ENCODE peak calls at places on chromosome 4, in six cellular contexts. H is mesendoderm, Q is IMR-90, E is H9, D is mesenchymal stem cell, M is H1. C is an unnamed sample.

GRCh38 chr4:159248383-159249178 is 145.7 kb downstream of the RAPGEF2 start:
- DNase-seq in H (no peak), Q (peak), E (no peak), D (peak), M (no peak), C (no peak)

GRCh38 chr4:8907596-8908205 is 36.1 kb upstream of the HMX1 start:
- DNase-seq in H (no peak), Q (no peak), E (peak), D (no peak), M (peak), C (no peak)

GRCh38 chr4:8821151-8821950 is 50.3 kb downstream of the HMX1 start:
- DNase-seq in H (no peak), Q (no peak), E (no peak), D (no peak), M (peak), C (no peak)

GRCh38 chr4:146567396-146567795 is 45.7 kb upstream of the SLC10A7 start:
- DNase-seq in H (peak), Q (no peak), E (no peak), D (no peak), M (no peak), C (no peak)

GRCh38 chr4:8860096-8860891 is 11.3 kb downstream of the HMX1 start:
- DNase-seq in H (peak), Q (no peak), E (no peak), D (peak), M (peak), C (no peak)

GRCh38 chr4:1345905-1346780 is 865 bp upstream of the UVSSA start:
- DNase-seq in H (peak), Q (peak), E (peak), D (peak), M (peak), C (peak)

GRCh38 chr4:74097631-74098550 is 1.1 kb downstream of the CXCL2 start:
- DNase-seq in H (no peak), Q (no peak), E (no peak), D (peak), M (no peak), C (no peak)

GRCh38 chr4:55356991-55357461 is 11.0 kb downstream of the SRD5A3 start:
- DNase-seq in H (no peak), Q (peak), E (no peak), D (peak), M (peak), C (no peak)

GRCh38 chr4:166252487-166253402 is 379.7 kb downstream of the TLL1 start:
- DNase-seq in H (peak), Q (no peak), E (no peak), D (peak), M (no peak), C (peak)

GRCh38 chr4:23033796-23034195 is 341.1 kb downstream of the GBA3 start:
- DNase-seq in H (peak), Q (no peak), E (no peak), D (peak), M (no peak), C (no peak)

GRCh38 chr4:161991811-161992210 is 172.0 kb downstream of the FSTL5 start:
- DNase-seq in H (peak), Q (no peak), E (peak), D (no peak), M (no peak), C (no peak)

GRCh38 chr4:121072836-121073362 is 564 bp upstream of the NDNF start:
- DNase-seq in H (peak), Q (no peak), E (peak), D (no peak), M (no peak), C (peak)

GRCh38 chr4:110840221-110840654 is 217.4 kb upstream of the PITX2 start:
- DNase-seq in H (no peak), Q (peak), E (no peak), D (no peak), M (no peak), C (no peak)

GRCh38 chr4:73508651-73509050 is 27.1 kb downstream of the AFM start:
- DNase-seq in H (no peak), Q (no peak), E (no peak), D (no peak), M (no peak), C (no peak)

GRCh38 chr4:125582302-125582701 is 267.5 kb downstream of the FAT4 start:
- DNase-seq in H (no peak), Q (peak), E (no peak), D (peak), M (no peak), C (no peak)

GRCh38 chr4:135510582-135510981 is 1309.0 kb upstream of the PABPC4L start:
- DNase-seq in H (no peak), Q (no peak), E (no peak), D (no peak), M (no peak), C (no peak)

GRCh38 chr4:160717848-160718247 is 1446.0 kb downstream of the FSTL5 start:
- DNase-seq in H (no peak), Q (no peak), E (no peak), D (no peak), M (no peak), C (no peak)

GRCh38 chr4:26272654-26273307 is 48.0 kb upstream of the RBPJ start:
- DNase-seq in H (no peak), Q (no peak), E (no peak), D (peak), M (no peak), C (no peak)

GRCh38 chr4:781493-782216 is 44.3 kb downstream of the CPLX1 start:
- DNase-seq in H (peak), Q (peak), E (peak), D (peak), M (peak), C (peak)

DNA sequence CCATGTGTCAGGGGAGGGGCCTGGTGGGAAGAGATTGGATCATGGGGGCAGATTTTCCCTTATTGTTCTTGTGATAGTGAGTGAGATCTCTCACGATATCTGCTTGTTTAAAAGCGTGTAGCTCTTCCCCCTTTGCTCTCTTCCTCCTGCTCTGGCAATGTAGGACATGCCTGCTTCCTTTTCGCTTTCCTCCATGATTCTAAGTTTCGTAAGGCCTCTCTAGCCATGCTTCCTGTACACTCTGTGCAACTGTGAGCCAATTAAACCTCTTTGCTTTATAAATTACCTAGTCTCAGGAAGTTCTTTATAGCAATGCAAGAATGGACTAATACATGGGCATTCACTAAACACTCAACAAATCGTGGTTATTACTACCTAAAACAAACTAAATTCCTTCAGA is 37.3 kb upstream of the PAPSS1 start:
- DNase-seq in H (no peak), Q (no peak), E (no peak), D (no peak), M (no peak), C (no peak)
- H2BK15ac ChIP-seq in H (no peak), Q (no peak), E (no peak), D (no peak), M (no peak), C (no peak)

DNA sequence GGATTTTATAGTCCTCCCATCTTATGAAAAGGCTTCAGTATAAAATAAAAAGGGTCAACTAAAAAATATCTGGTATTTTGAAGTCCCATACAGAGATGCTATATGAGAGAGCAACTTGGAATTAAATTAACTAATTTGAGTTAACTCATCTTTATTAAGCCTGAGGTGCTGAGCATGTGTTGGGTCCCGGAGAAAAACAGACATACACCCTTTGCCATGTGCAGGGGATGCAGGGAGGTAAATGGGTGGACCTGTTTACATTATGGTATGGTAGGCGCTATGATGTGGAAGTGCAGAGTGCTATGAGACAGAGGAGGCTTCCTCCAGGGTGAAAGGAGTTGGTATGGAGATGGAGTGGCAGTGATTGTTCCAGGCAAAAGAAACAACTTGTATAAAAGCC is 151.8 kb downstream of the RASL11B start:
- DNase-seq in H (no peak), Q (no peak), E (no peak), D (no peak), M (no peak), C (no peak)
- H3K27ac ChIP-seq in H (no peak), Q (no peak), E (no peak), D (no peak), M (no peak), C (no peak)

DNA sequence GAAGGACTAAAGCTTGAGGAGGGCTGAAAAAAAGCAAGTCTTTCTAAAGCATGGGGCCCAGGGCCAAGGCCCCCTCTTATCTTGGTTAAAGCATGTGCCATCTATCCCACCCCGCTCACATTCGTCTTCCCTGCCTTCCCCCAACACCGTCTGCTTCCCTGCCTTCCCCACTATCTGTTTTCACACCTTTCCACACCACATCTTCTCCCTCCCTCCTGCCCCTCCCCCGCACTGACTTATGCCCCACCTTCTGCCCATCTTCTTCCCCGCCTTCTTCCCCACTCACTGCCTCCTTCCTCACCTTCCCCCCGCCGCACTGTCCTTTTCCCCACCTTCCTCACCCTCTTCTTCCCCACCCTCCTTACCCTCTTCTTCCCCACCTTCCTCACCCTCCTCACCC is 910 bp upstream of the NAP1L5 start:
- DNase-seq in H (peak), Q (no peak), E (no peak), D (no peak), M (no peak), C (no peak)
- H2BK15ac ChIP-seq in H (no peak), Q (no peak), E (no peak), D (no peak), M (no peak), C (no peak)

DNA sequence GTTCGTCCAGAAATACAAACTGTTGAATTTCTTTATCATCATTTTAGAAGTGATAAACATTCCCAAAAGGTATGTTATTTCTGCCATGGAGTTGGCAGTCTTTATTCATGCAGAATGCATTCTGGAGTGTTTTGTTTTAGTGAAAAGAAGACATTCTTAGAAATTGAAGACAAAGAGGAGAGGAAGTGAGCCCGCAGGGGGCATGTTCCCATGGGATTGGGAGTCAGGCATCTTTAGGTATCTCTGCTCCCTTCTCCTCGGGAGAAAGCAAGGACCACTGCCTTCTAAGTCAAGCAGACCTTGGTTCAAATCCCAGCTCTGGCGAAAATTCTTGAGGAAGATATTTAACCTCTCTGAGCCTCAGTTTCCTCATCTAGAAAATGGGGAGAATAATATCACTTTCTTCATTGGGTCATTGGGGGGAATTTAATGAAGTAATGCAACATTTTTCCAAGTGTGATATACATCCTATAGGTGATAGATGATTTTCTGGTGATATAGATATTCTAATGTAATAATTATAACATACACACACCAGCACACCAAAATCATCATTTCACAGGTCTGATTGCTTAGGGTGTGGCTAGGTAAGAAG is 26.5 kb upstream of the CHRNA9 start:
- DNase-seq in H (no peak), Q (no peak), E (peak), D (no peak), M (no peak), C (no peak)
- H3K27ac ChIP-seq in H (peak), Q (no peak), E (peak), D (no peak), M (peak), C (no peak)

GRCh38 chr4:14926368-14926767 is 75.9 kb upstream of the CPEB2 start:
- DNase-seq in H (no peak), Q (no peak), E (no peak), D (no peak), M (no peak), C (no peak)

GRCh38 chr4:14925471-14925870 is 76.8 kb upstream of the CPEB2 start:
- DNase-seq in H (no peak), Q (no peak), E (no peak), D (no peak), M (no peak), C (no peak)

GRCh38 chr4:14920759-14921313 is 81.4 kb upstream of the CPEB2 start:
- DNase-seq in H (peak), Q (no peak), E (no peak), D (no peak), M (no peak), C (no peak)

GRCh38 chr4:14924945-14925344 is 77.3 kb upstream of the CPEB2 start:
- DNase-seq in H (no peak), Q (no peak), E (no peak), D (no peak), M (no peak), C (no peak)

GRCh38 chr4:14924080-14924916 is 78.0 kb upstream of the CPEB2 start:
- DNase-seq in H (no peak), Q (no peak), E (no peak), D (no peak), M (no peak), C (no peak)
- H2BK15ac ChIP-seq in H (no peak), Q (no peak), E (no peak), D (no peak), M (no peak), C (no peak)

C was measured in neuronal stem cell.